ENCODE peak calls at places on chromosomes 3 and 15, in six cellular contexts. T is brain microvascular endothelial cell, I is A549, U is breast epithelium, E is right atrium auricular region, F is ovary. K is an unnamed sample.

GRCh38 chr3:133330043-133330442 is 69.8 kb upstream of the BFSP2 start:
- DNase-seq in T (no peak), I (no peak), U (no peak), E (no peak), F (no peak), K (no peak)

GRCh38 chr15:100158368-100158767 is 183.4 kb downstream of the ADAMTS17 start:
- DNase-seq in T (no peak), I (no peak), U (no peak), E (no peak), F (no peak), K (no peak)

GRCh38 chr3:105853801-105854432 is 14.9 kb downstream of the CBLB start:
- DNase-seq in T (no peak), I (no peak), U (no peak), E (no peak), F (no peak), K (no peak)

GRCh38 chr3:36792342-36792741 is 28.0 kb upstream of the DCLK3 start:
- DNase-seq in T (peak), I (peak), U (no peak), E (no peak), F (no peak), K (no peak)

GRCh38 chr3:170475091-170475705 is 56.5 kb downstream of the CLDN11 start:
- DNase-seq in T (no peak), I (no peak), U (no peak), E (no peak), F (no peak), K (no peak)

GRCh38 chr15:60223161-60223560 is 174.6 kb downstream of the ANXA2 start:
- DNase-seq in T (no peak), I (no peak), U (peak), E (no peak), F (no peak), K (no peak)

GRCh38 chr15:60720493-60721231 is 241.7 kb upstream of the ICE2 start:
- DNase-seq in T (no peak), I (no peak), U (no peak), E (no peak), F (no peak), K (no peak)

GRCh38 chr3:157572559-157573270 is 69.5 kb upstream of the VEPH1 start:
- DNase-seq in T (peak), I (peak), U (no peak), E (no peak), F (no peak), K (no peak)

GRCh38 chr3:117278424-117279190 is 569.0 kb downstream of the TUSC7 start:
- DNase-seq in T (no peak), I (peak), U (no peak), E (no peak), F (no peak), K (no peak)

GRCh38 chr3:58237238-58237939 is at the start of gene ABHD6:
- DNase-seq in T (peak), I (peak), U (peak), E (peak), F (peak), K (peak)

GRCh38 chr15:60454824-60455223 is 24.1 kb downstream of the ICE2 start:
- DNase-seq in T (no peak), I (no peak), U (no peak), E (no peak), F (no peak), K (no peak)

GRCh38 chr3:157523814-157524213 is 20.6 kb upstream of the VEPH1 start:
- DNase-seq in T (no peak), I (no peak), U (no peak), E (no peak), F (no peak), K (no peak)

GRCh38 chr3:171654809-171655208 is 155.5 kb downstream of the PLD1 start:
- DNase-seq in T (no peak), I (no peak), U (peak), E (peak), F (peak), K (peak)

GRCh38 chr15:55775316-55775715 is 32.4 kb upstream of the PRTG start:
- DNase-seq in T (no peak), I (no peak), U (no peak), E (no peak), F (no peak), K (no peak)

GRCh38 chr3:119205209-119205608 is 31.8 kb downstream of the UPK1B start:
- DNase-seq in T (no peak), I (peak), U (no peak), E (no peak), F (no peak), K (no peak)

GRCh38 chr15:70427120-70427519 is 329.4 kb upstream of the TLE3 start:
- DNase-seq in T (no peak), I (peak), U (peak), E (no peak), F (no peak), K (no peak)

GRCh38 chr15:58498821-58499580 is 67.2 kb downstream of the LIPC start:
- DNase-seq in T (peak), I (peak), U (no peak), E (no peak), F (no peak), K (no peak)

GRCh38 chr15:25900901-25901300 is 37.8 kb upstream of the ATP10A start:
- DNase-seq in T (no peak), I (peak), U (no peak), E (no peak), F (no peak), K (no peak)

GRCh38 chr15:66961407-66961884 is 104.0 kb upstream of the SMAD3 start:
- DNase-seq in T (no peak), I (no peak), U (no peak), E (no peak), F (no peak), K (no peak)

GRCh38 chr15:98755781-98756180 is 107.4 kb downstream of the IGF1R start:
- DNase-seq in T (no peak), I (no peak), U (no peak), E (no peak), F (no peak), K (no peak)

GRCh38 chr15:63189955-63190691 is 717 bp downstream of the RAB8B start:
- DNase-seq in T (no peak), I (no peak), U (no peak), E (peak), F (no peak), K (no peak)

GRCh38 chr3:69329897-69330296 is 56.0 kb downstream of the FRMD4B start:
- DNase-seq in T (peak), I (no peak), U (no peak), E (no peak), F (no peak), K (no peak)
- H3K27ac ChIP-seq in T (no peak), I (no peak), U (no peak), E (peak), F (no peak), K (peak)

DNA sequence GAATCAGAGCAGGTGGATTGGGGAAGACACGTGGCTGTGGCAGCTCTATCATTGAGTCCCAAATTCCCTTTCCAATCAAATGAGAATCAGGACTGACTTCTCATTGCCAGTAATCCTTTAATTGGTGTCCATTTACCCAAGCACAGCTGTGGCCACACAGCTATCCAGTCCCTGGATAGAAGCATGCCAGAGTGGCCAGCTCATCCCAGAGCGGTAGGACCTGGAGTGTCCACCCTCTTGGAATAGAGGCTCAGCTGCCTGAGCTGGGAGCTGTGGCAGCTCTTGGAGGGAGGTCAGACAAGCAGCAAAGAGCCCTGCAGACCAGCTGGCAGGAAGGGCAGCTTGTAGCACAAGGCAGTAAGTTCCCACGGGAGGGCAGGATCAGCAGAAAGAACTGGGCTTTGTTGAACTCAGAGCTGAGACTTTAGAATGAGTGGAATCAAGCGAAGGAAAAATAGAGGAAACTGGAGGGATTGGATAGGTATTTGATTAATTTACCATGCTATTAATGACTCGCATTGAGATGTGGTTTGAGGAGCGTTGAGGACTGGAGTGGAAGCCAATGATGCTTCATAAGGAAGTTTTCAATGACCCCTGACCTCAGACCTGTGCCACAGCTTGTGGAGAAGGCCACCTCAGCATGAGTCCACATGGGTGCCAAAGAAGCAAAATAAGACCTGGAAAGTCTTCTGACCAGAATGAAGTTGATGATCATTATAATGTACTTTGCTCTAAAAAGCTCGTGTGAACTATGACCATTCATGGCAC is 6.9 kb upstream of the ALPK3 start:
- DNase-seq in T (no peak), I (no peak), U (no peak), E (peak), F (no peak), K (peak)
- TF ChIP-seq CTCF in T (no peak), I (no peak), U (no peak), E (no peak), F (no peak), K (no peak)

DNA sequence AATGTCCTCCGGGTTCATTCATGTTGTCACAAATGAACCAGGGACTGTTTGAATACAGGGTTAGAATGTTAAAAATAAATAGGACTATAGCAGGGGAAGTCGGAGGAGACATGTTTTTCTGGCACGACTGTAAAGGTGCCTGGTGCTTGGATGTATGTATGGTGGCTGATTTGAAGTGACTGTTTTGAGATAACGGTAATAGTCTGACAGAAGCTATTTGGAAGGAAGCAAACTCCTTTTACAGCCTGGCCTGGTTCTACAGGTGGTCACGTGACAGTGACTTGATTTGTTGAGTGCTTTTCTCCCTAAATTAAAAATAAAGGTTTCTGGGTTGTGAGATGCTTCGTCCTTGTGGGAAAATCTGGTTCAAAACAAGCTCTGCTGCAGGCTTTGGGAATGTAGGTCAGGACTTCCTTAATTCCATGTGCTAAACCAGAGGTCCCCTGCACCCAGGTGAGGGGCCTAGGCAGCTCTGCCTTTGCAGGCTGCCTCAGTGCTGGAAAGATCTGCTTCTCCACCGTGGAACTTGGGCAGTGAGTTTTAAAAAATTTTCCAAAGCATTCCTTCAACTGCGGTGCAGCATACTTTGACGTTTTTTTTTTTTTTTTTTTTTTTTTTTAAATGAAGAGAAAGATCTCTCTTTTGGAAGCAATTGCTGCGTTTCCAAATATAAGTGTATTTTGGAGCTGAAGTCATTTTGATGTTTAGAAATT is 30.7 kb downstream of the ITPR1 start:
- DNase-seq in T (no peak), I (no peak), U (no peak), E (no peak), F (no peak), K (no peak)
- H3K27ac ChIP-seq in T (no peak), I (no peak), U (peak), E (no peak), F (no peak), K (peak)

GRCh38 chr3:127809211-127809610 is 13.1 kb downstream of the MGLL start:
- DNase-seq in T (no peak), I (no peak), U (no peak), E (no peak), F (no peak), K (no peak)
- TF ChIP-seq CTCF in T (no peak), I (no peak), U (no peak), E (no peak), F (no peak), K (no peak)